ENCODE peak calls at places on chromosomes 12 and 14, in seven cellular contexts. One of them, this sample, is unnamed.

GRCh38 chr12:57226588-57227314 is 2.8 kb upstream of the SHMT2 start:
- DNase-seq in Calu3: no peak
- DNase-seq in AG09309: no peak
- DNase-seq in D721Med: no peak
- DNase-seq in cardiac fibroblast: no peak
- DNase-seq in activated T-cell treated with anti-CD3 and anti-CD28 coated beads for 24 hours: no peak
- DNase-seq in stomach: no peak
- DNase-seq in this sample: no peak

GRCh38 chr12:111596985-111597730 is 2.0 kb downstream of the ATXN2 start:
- DNase-seq in D721Med: no peak
- DNase-seq in AG09309: no peak
- DNase-seq in activated T-cell treated with anti-CD3 and anti-CD28 coated beads for 24 hours: no peak
- DNase-seq in stomach: peak; percentile 65
- DNase-seq in Calu3: peak; percentile 50
- DNase-seq in cardiac fibroblast: peak; percentile 71
- DNase-seq in this sample: peak; percentile 85

GRCh38 chr14:68574906-68575305 is 218.0 kb downstream of the ZFP36L1 start:
- DNase-seq in Calu3: no peak
- DNase-seq in D721Med: no peak
- DNase-seq in cardiac fibroblast: peak; percentile 51
- DNase-seq in AG09309: no peak
- DNase-seq in stomach: no peak
- DNase-seq in activated T-cell treated with anti-CD3 and anti-CD28 coated beads for 24 hours: no peak
- DNase-seq in this sample: peak; percentile 49

GRCh38 chr14:74347096-74347794 is 1.0 kb upstream of the VRTN start:
- DNase-seq in activated T-cell treated with anti-CD3 and anti-CD28 coated beads for 24 hours: no peak
- DNase-seq in stomach: no peak
- DNase-seq in Calu3: no peak
- DNase-seq in cardiac fibroblast: no peak
- DNase-seq in D721Med: no peak
- DNase-seq in AG09309: no peak
- DNase-seq in this sample: no peak

GRCh38 chr14:77804592-77804991 is 4.7 kb downstream of the ADCK1 start:
- DNase-seq in stomach: no peak
- DNase-seq in cardiac fibroblast: peak; percentile 35
- DNase-seq in activated T-cell treated with anti-CD3 and anti-CD28 coated beads for 24 hours: no peak
- DNase-seq in AG09309: no peak
- DNase-seq in Calu3: peak; percentile 27
- DNase-seq in D721Med: no peak
- DNase-seq in this sample: peak; percentile 47

GRCh38 chr12:105554223-105554678 is 223.8 kb downstream of the C12orf75 start:
- DNase-seq in AG09309: no peak
- DNase-seq in Calu3: no peak
- DNase-seq in D721Med: no peak
- DNase-seq in activated T-cell treated with anti-CD3 and anti-CD28 coated beads for 24 hours: no peak
- DNase-seq in stomach: no peak
- DNase-seq in cardiac fibroblast: no peak
- DNase-seq in this sample: peak; percentile 36

GRCh38 chr14:59398841-59399240 is 66.3 kb downstream of the GPR135 start:
- DNase-seq in cardiac fibroblast: peak; percentile 9
- DNase-seq in stomach: no peak
- DNase-seq in Calu3: no peak
- DNase-seq in activated T-cell treated with anti-CD3 and anti-CD28 coated beads for 24 hours: no peak
- DNase-seq in AG09309: no peak
- DNase-seq in D721Med: no peak
- DNase-seq in this sample: no peak

GRCh38 chr12:54413284-54414190 is 5.5 kb downstream of the ITGA5 start:
- DNase-seq in Calu3: no peak
- DNase-seq in D721Med: no peak
- DNase-seq in activated T-cell treated with anti-CD3 and anti-CD28 coated beads for 24 hours: peak; percentile 50
- DNase-seq in AG09309: no peak
- DNase-seq in cardiac fibroblast: no peak
- DNase-seq in stomach: peak; percentile 37
- DNase-seq in this sample: peak; percentile 74

GRCh38 chr14:100498068-100498467 is 89.1 kb downstream of the BEGAIN start:
- DNase-seq in AG09309: no peak
- DNase-seq in stomach: no peak
- DNase-seq in activated T-cell treated with anti-CD3 and anti-CD28 coated beads for 24 hours: no peak
- DNase-seq in Calu3: no peak
- DNase-seq in cardiac fibroblast: no peak
- DNase-seq in D721Med: no peak
- DNase-seq in this sample: no peak

GRCh38 chr14:66979083-66979974 is 209.9 kb upstream of the GARIN2 start:
- DNase-seq in D721Med: no peak
- DNase-seq in AG09309: no peak
- DNase-seq in Calu3: no peak
- DNase-seq in cardiac fibroblast: no peak
- DNase-seq in activated T-cell treated with anti-CD3 and anti-CD28 coated beads for 24 hours: no peak
- DNase-seq in stomach: no peak
- DNase-seq in this sample: no peak

GRCh38 chr14:47442206-47442605 is 233.2 kb downstream of the MDGA2 start:
- DNase-seq in activated T-cell treated with anti-CD3 and anti-CD28 coated beads for 24 hours: no peak
- DNase-seq in D721Med: no peak
- DNase-seq in stomach: no peak
- DNase-seq in cardiac fibroblast: peak; percentile 4
- DNase-seq in Calu3: peak; percentile 34
- DNase-seq in AG09309: no peak
- DNase-seq in this sample: no peak

GRCh38 chr14:105733081-105734065 is 207.0 kb downstream of the TMEM121 start:
- DNase-seq in cardiac fibroblast: no peak
- DNase-seq in stomach: no peak
- DNase-seq in AG09309: no peak
- DNase-seq in activated T-cell treated with anti-CD3 and anti-CD28 coated beads for 24 hours: no peak
- DNase-seq in D721Med: no peak
- DNase-seq in Calu3: no peak
- DNase-seq in this sample: no peak

GRCh38 chr14:96423446-96424103 is 31.6 kb downstream of the AK7 start:
- DNase-seq in cardiac fibroblast: no peak
- DNase-seq in stomach: no peak
- DNase-seq in activated T-cell treated with anti-CD3 and anti-CD28 coated beads for 24 hours: no peak
- DNase-seq in AG09309: no peak
- DNase-seq in D721Med: no peak
- DNase-seq in Calu3: no peak
- DNase-seq in this sample: no peak

GRCh38 chr12:76220980-76221379 is 127.2 kb downstream of the BBS10 start:
- DNase-seq in stomach: no peak
- DNase-seq in AG09309: no peak
- DNase-seq in D721Med: no peak
- DNase-seq in cardiac fibroblast: peak; percentile 34
- DNase-seq in activated T-cell treated with anti-CD3 and anti-CD28 coated beads for 24 hours: no peak
- DNase-seq in Calu3: no peak
- DNase-seq in this sample: peak; percentile 53